ENCODE peak calls at places on chromosomes 16 and 17, in five cellular contexts. D is T-helper 2 cell, Z is fibroblast of mammary gland, Q is memory B cell, A is cardiac septum. O is an unnamed sample.

GRCh38 chr16:67979955-67980678 is at the start of gene DPEP3:
- DNase-seq in Q (no peak), D (no peak), Z (no peak), A (no peak), O (no peak)

GRCh38 chr17:2111691-2112090 is 56.8 kb downstream of the HIC1 start:
- DNase-seq in Q (no peak), D (no peak), A (no peak), Z (peak), O (no peak)

GRCh38 chr17:8226536-8227237 is 16.3 kb upstream of the AURKB start:
- DNase-seq in Z (peak), A (peak), Q (peak), D (no peak), O (peak)

GRCh38 chr16:66374176-66374575 is 7.7 kb downstream of the CDH5 start:
- DNase-seq in A (no peak), Z (no peak), Q (no peak), D (no peak), O (no peak)

GRCh38 chr16:67458121-67458641 is 22.8 kb downstream of the ATP6V0D1 start:
- DNase-seq in A (no peak), Q (no peak), D (no peak), Z (no peak), O (no peak)

GRCh38 chr17:29347831-29348281 is 42.3 kb upstream of the TAOK1 start:
- DNase-seq in Q (no peak), D (no peak), A (no peak), Z (peak), O (no peak)

GRCh38 chr16:12366313-12366712 is 389.8 kb downstream of the SNX29 start:
- DNase-seq in D (no peak), Z (no peak), A (no peak), Q (no peak), O (no peak)

GRCh38 chr16:17171250-17172143 is 299.3 kb downstream of the XYLT1 start:
- DNase-seq in Q (no peak), A (no peak), Z (no peak), D (no peak), O (no peak)

GRCh38 chr16:53924311-53924860 is 220.4 kb downstream of the FTO start:
- DNase-seq in Q (no peak), Z (no peak), D (no peak), A (no peak), O (no peak)

GRCh38 chr16:68902376-68903345 is 59.3 kb downstream of the TANGO6 start:
- DNase-seq in A (no peak), Z (peak), D (no peak), Q (no peak), O (peak)

GRCh38 chr17:63740464-63741181 is 976 bp downstream of the STRADA start:
- DNase-seq in A (no peak), Z (peak), D (no peak), Q (no peak), O (no peak)

GRCh38 chr17:32564325-32564724 is 77.5 kb downstream of the CDK5R1 start:
- DNase-seq in Q (no peak), Z (no peak), A (no peak), D (no peak), O (no peak)

GRCh38 chr16:84739349-84740124 is 39.7 kb downstream of the USP10 start:
- DNase-seq in A (no peak), D (no peak), Q (no peak), Z (peak), O (peak)

GRCh38 chr16:200388-200787 is 20.1 kb downstream of the HBQ1 start:
- DNase-seq in Q (no peak), Z (peak), A (no peak), D (no peak), O (peak)

GRCh38 chr16:58128721-58129096 is 472 bp downstream of the CFAP20 start:
- DNase-seq in Z (no peak), A (no peak), D (no peak), Q (no peak), O (no peak)

GRCh38 chr16:58421029-58421428 is 28.8 kb downstream of the GINS3 start:
- DNase-seq in Q (no peak), Z (no peak), A (no peak), D (no peak), O (no peak)

GRCh38 chr16:87255866-87256265 is 61.3 kb downstream of the C16orf95 start:
- DNase-seq in Z (no peak), A (no peak), D (no peak), Q (no peak), O (no peak)

GRCh38 chr17:8647202-8647601 is 16.7 kb upstream of the MYH10 start:
- DNase-seq in D (no peak), A (no peak), Z (no peak), Q (no peak), O (no peak)

GRCh38 chr17:50798424-50799344 is 31.4 kb upstream of the ANKRD40CL start:
- DNase-seq in Z (no peak), Q (no peak), A (no peak), D (no peak), O (no peak)

GRCh38 chr17:71472809-71473789 is 647.7 kb upstream of the SOX9 start:
- DNase-seq in D (no peak), A (no peak), Q (no peak), Z (peak), O (peak)

O was measured in RCC 7860.